ENCODE peak calls at places on chromosomes 5 and 9, in ten cellular contexts. R is NCI-H1105, Z is fibroblast of villous mesenchyme, P is lower lobe of right lung, U is NCI-H1092, B is HuH-7.5, I is cerebellum, Y is body of pancreas, N is C1 segment of cervical spinal cord, F is PC-9. J is an unnamed sample.

GRCh38 chr9:92655896-92656536 is 13.9 kb downstream of the IPPK start:
- DNase-seq in R (no peak), Z (no peak), P (no peak), U (no peak), B (no peak), I (no peak), Y (no peak), N (no peak), F (no peak), J (no peak)

GRCh38 chr5:41347569-41347968 is 134.2 kb upstream of the C6 start:
- DNase-seq in R (no peak), Z (no peak), P (no peak), U (no peak), B (no peak), I (no peak), Y (no peak), N (no peak), F (no peak), J (no peak)

GRCh38 chr5:123916331-123917121 is 404.5 kb downstream of the CSNK1G3 start:
- DNase-seq in R (no peak), Z (peak), P (no peak), U (no peak), B (no peak), I (no peak), Y (no peak), N (no peak), F (no peak), J (no peak)

GRCh38 chr9:95494416-95495371 is 22.1 kb downstream of the PTCH1 start:
- DNase-seq in R (peak), Z (peak), P (peak), U (peak), B (no peak), I (peak), Y (peak), N (peak), F (no peak), J (peak)

GRCh38 chr5:78280261-78280660 is 14.2 kb downstream of the AP3B1 start:
- DNase-seq in R (no peak), Z (no peak), P (no peak), U (no peak), B (no peak), I (peak), Y (peak), N (no peak), F (no peak), J (no peak)

GRCh38 chr5:116572375-116573278 is 2.0 kb downstream of the SEMA6A start:
- DNase-seq in R (peak), Z (no peak), P (peak), U (no peak), B (peak), I (peak), Y (peak), N (peak), F (no peak), J (peak)

GRCh38 chr5:133164759-133165158 is 112.9 kb downstream of the HSPA4 start:
- DNase-seq in R (no peak), Z (no peak), P (no peak), U (no peak), B (no peak), I (no peak), Y (no peak), N (no peak), F (no peak), J (no peak)

GRCh38 chr5:56329652-56330051 is 96.5 kb upstream of the ANKRD55 start:
- DNase-seq in R (no peak), Z (no peak), P (no peak), U (no peak), B (no peak), I (no peak), Y (no peak), N (no peak), F (no peak), J (no peak)

GRCh38 chr9:33450747-33451146 is 3.4 kb upstream of the AQP3 start:
- DNase-seq in R (no peak), Z (no peak), P (no peak), U (no peak), B (no peak), I (no peak), Y (no peak), N (no peak), F (no peak), J (no peak)

GRCh38 chr9:68552700-68553099 is 12.0 kb upstream of the TMEM252 start:
- DNase-seq in R (no peak), Z (peak), P (no peak), U (no peak), B (no peak), I (no peak), Y (no peak), N (no peak), F (no peak), J (no peak)

GRCh38 chr5:36919650-36920049 is 43.1 kb downstream of the NIPBL start:
- DNase-seq in R (no peak), Z (no peak), P (no peak), U (no peak), B (no peak), I (no peak), Y (no peak), N (no peak), F (no peak), J (no peak)

GRCh38 chr5:57167201-57167600 is 6.7 kb upstream of the GPBP1 start:
- DNase-seq in R (no peak), Z (no peak), P (no peak), U (no peak), B (no peak), I (no peak), Y (no peak), N (no peak), F (no peak), J (no peak)

GRCh38 chr5:437281-437771 is 5.7 kb upstream of the EXOC3 start:
- DNase-seq in R (no peak), Z (peak), P (no peak), U (no peak), B (no peak), I (no peak), Y (no peak), N (no peak), F (no peak), J (no peak)

GRCh38 chr9:16515879-16516289 is 354.6 kb downstream of the BNC2 start:
- DNase-seq in R (no peak), Z (peak), P (no peak), U (no peak), B (no peak), I (no peak), Y (no peak), N (peak), F (no peak), J (peak)

GRCh38 chr5:158456756-158457155 is 597.8 kb upstream of the CLINT1 start:
- DNase-seq in R (no peak), Z (peak), P (no peak), U (no peak), B (no peak), I (no peak), Y (no peak), N (no peak), F (no peak), J (no peak)

GRCh38 chr5:133229931-133230664 is 178.3 kb downstream of the HSPA4 start:
- DNase-seq in R (no peak), Z (no peak), P (no peak), U (no peak), B (no peak), I (no peak), Y (no peak), N (no peak), F (no peak), J (no peak)

GRCh38 chr9:106634641-106635040 is 228.3 kb upstream of the ZNF462 start:
- DNase-seq in R (no peak), Z (no peak), P (no peak), U (no peak), B (no peak), I (no peak), Y (no peak), N (no peak), F (no peak), J (no peak)

GRCh38 chr5:139178948-139179347 is 19.2 kb downstream of the SIL1 start:
- DNase-seq in R (peak), Z (peak), P (no peak), U (no peak), B (no peak), I (no peak), Y (peak), N (no peak), F (peak), J (no peak)

GRCh38 chr5:8321272-8321671 is 452.3 kb downstream of the MTRR start:
- DNase-seq in R (no peak), Z (no peak), P (no peak), U (no peak), B (no peak), I (no peak), Y (no peak), N (no peak), F (no peak), J (no peak)

GRCh38 chr9:5493597-5494511 is 16.5 kb upstream of the PDCD1LG2 start:
- DNase-seq in R (no peak), Z (peak), P (peak), U (no peak), B (no peak), I (no peak), Y (no peak), N (peak), F (no peak), J (no peak)

GRCh38 chr5:172175263-172175719 is 12.7 kb downstream of the STK10 start:
- DNase-seq in R (no peak), Z (no peak), P (peak), U (no peak), B (no peak), I (no peak), Y (peak), N (peak), F (no peak), J (no peak)

GRCh38 chr9:27785714-27786100 is 212.4 kb upstream of the C9orf72 start:
- DNase-seq in R (no peak), Z (peak), P (no peak), U (no peak), B (no peak), I (no peak), Y (no peak), N (no peak), F (no peak), J (no peak)

GRCh38 chr9:2066312-2067273 is 51.4 kb downstream of the SMARCA2 start:
- DNase-seq in R (no peak), Z (peak), P (no peak), U (no peak), B (no peak), I (no peak), Y (peak), N (no peak), F (no peak), J (no peak)

GRCh38 chr9:98547606-98548005 is 161.1 kb downstream of the GABBR2 start:
- DNase-seq in R (no peak), Z (no peak), P (no peak), U (no peak), B (no peak), I (no peak), Y (no peak), N (no peak), F (no peak), J (no peak)

GRCh38 chr5:59317023-59317771 is 576.3 kb downstream of the PDE4D start:
- DNase-seq in R (no peak), Z (peak), P (no peak), U (no peak), B (no peak), I (no peak), Y (no peak), N (no peak), F (peak), J (no peak)

GRCh38 chr9:2125909-2126308 is 110.8 kb downstream of the SMARCA2 start:
- DNase-seq in R (no peak), Z (peak), P (no peak), U (no peak), B (no peak), I (no peak), Y (no peak), N (no peak), F (no peak), J (no peak)

GRCh38 chr5:141529002-141529401 is 40.1 kb downstream of the PCDHGC5 start:
- DNase-seq in R (no peak), Z (peak), P (no peak), U (no peak), B (no peak), I (peak), Y (no peak), N (no peak), F (no peak), J (no peak)

GRCh38 chr5:110441035-110441434 is 285.4 kb downstream of the TMEM232 start:
- DNase-seq in R (no peak), Z (peak), P (no peak), U (no peak), B (peak), I (no peak), Y (no peak), N (no peak), F (no peak), J (peak)

GRCh38 chr5:55682071-55682470 is 30.1 kb downstream of the SLC38A9 start:
- DNase-seq in R (no peak), Z (no peak), P (no peak), U (no peak), B (no peak), I (no peak), Y (no peak), N (no peak), F (no peak), J (no peak)

GRCh38 chr9:76877961-76878360 is 28.0 kb downstream of the PRUNE2 start:
- DNase-seq in R (no peak), Z (no peak), P (no peak), U (no peak), B (no peak), I (no peak), Y (no peak), N (no peak), F (no peak), J (no peak)

GRCh38 chr5:181098642-181099452 is 32.1 kb downstream of the OR2V1 start:
- DNase-seq in R (no peak), Z (no peak), P (no peak), U (no peak), B (no peak), I (no peak), Y (no peak), N (no peak), F (no peak), J (no peak)

GRCh38 chr9:87275039-87275725 is 222.5 kb upstream of the DAPK1 start:
- DNase-seq in R (no peak), Z (no peak), P (no peak), U (no peak), B (no peak), I (no peak), Y (no peak), N (no peak), F (no peak), J (no peak)

GRCh38 chr9:86983260-86984255 is 36.3 kb upstream of the GAS1 start:
- DNase-seq in R (no peak), Z (peak), P (no peak), U (no peak), B (no peak), I (no peak), Y (peak), N (no peak), F (no peak), J (no peak)

GRCh38 chr5:80937591-80937990 is 22.6 kb upstream of the RASGRF2 start:
- DNase-seq in R (no peak), Z (peak), P (no peak), U (no peak), B (no peak), I (no peak), Y (no peak), N (no peak), F (no peak), J (no peak)

GRCh38 chr5:103487822-103488493 is 74.6 kb downstream of the NUDT12 start:
- DNase-seq in R (no peak), Z (peak), P (no peak), U (no peak), B (no peak), I (no peak), Y (no peak), N (no peak), F (no peak), J (no peak)

GRCh38 chr5:137206030-137206715 is 293.0 kb downstream of the SPOCK1 start:
- DNase-seq in R (peak), Z (no peak), P (peak), U (no peak), B (no peak), I (no peak), Y (peak), N (no peak), F (no peak), J (no peak)

GRCh38 chr5:669111-669841 is 23.9 kb downstream of the TPPP start:
- DNase-seq in R (no peak), Z (peak), P (peak), U (no peak), B (no peak), I (no peak), Y (peak), N (peak), F (peak), J (no peak)

GRCh38 chr5:106853266-106853665 is 817.5 kb downstream of the EFNA5 start:
- DNase-seq in R (no peak), Z (no peak), P (no peak), U (no peak), B (no peak), I (no peak), Y (no peak), N (no peak), F (no peak), J (no peak)

J was measured in NCI-H526 treated with DMSO at 0.1 percent for 48 hours.